ENCODE peak calls at places on chromosomes 3 and 15, in nine cellular contexts. X, W, A, O, C, I, Y, D and Q are unnamed samples.

GRCh38 chr15:31453558-31454318 is 127.1 kb downstream of the KLF13 start:
- DNase-seq in X (no peak), W (no peak), A (no peak), O (peak; percentile 34), C (no peak), I (peak; percentile 66), Y (no peak), D (no peak), Q (no peak)

GRCh38 chr3:132549890-132550578 is 47.0 kb upstream of the ACKR4 start:
- DNase-seq in X (no peak), W (peak; percentile 85), A (peak; percentile 87), O (no peak), C (peak; percentile 46), I (no peak), Y (no peak), D (no peak), Q (no peak)

GRCh38 chr15:51641490-51642135 is 19.0 kb upstream of the DMXL2 start:
- DNase-seq in X (no peak), W (no peak), A (no peak), O (no peak), C (no peak), I (no peak), Y (no peak), D (no peak), Q (no peak)

GRCh38 chr15:40582726-40583246 is 11.3 kb upstream of the KNL1 start:
- DNase-seq in X (no peak), W (peak; percentile 59), A (peak; percentile 11), O (no peak), C (peak; percentile 67), I (no peak), Y (peak; percentile 76), D (no peak), Q (no peak)

GRCh38 chr15:43516185-43516584 is 1.2 kb upstream of the MAP1A start:
- DNase-seq in X (peak; percentile 47), W (no peak), A (peak; percentile 45), O (peak; percentile 87), C (peak; percentile 62), I (no peak), Y (peak; percentile 13), D (no peak), Q (peak; percentile 33)

GRCh38 chr3:169268942-169269460 is 394.5 kb downstream of the MECOM start:
- DNase-seq in X (no peak), W (no peak), A (no peak), O (no peak), C (no peak), I (no peak), Y (no peak), D (no peak), Q (no peak)

GRCh38 chr3:46369675-46370132 is 1.0 kb upstream of the CCR5 start:
- DNase-seq in X (no peak), W (no peak), A (no peak), O (no peak), C (no peak), I (no peak), Y (no peak), D (no peak), Q (no peak)

GRCh38 chr3:192273611-192274010 is 453.7 kb downstream of the FGF12 start:
- DNase-seq in X (no peak), W (peak; percentile 16), A (no peak), O (no peak), C (no peak), I (no peak), Y (peak; percentile 3), D (no peak), Q (no peak)

GRCh38 chr3:31546152-31546551 is 13.4 kb downstream of the STT3B start:
- DNase-seq in X (no peak), W (no peak), A (peak; percentile 24), O (no peak), C (no peak), I (no peak), Y (no peak), D (no peak), Q (no peak)

GRCh38 chr3:113038326-113038725 is 47.5 kb downstream of the GTPBP8 start:
- DNase-seq in X (no peak), W (no peak), A (peak; percentile 9), O (no peak), C (no peak), I (no peak), Y (no peak), D (no peak), Q (no peak)

GRCh38 chr3:28140664-28141063 is 100.8 kb upstream of the CMC1 start:
- DNase-seq in X (no peak), W (no peak), A (no peak), O (no peak), C (no peak), I (no peak), Y (no peak), D (no peak), Q (no peak)

GRCh38 chr3:184981071-184981470 is 169.1 kb downstream of the VPS8 start:
- DNase-seq in X (peak; percentile 56), W (no peak), A (no peak), O (no peak), C (no peak), I (no peak), Y (peak; percentile 51), D (no peak), Q (no peak)

GRCh38 chr3:120092444-120092843 is 1.8 kb downstream of the GSK3B start:
- DNase-seq in X (no peak), W (peak; percentile 20), A (no peak), O (no peak), C (peak; percentile 21), I (no peak), Y (no peak), D (no peak), Q (no peak)

GRCh38 chr3:76859596-76859995 is 180.3 kb upstream of the ROBO2 start:
- DNase-seq in X (no peak), W (no peak), A (no peak), O (no peak), C (no peak), I (no peak), Y (no peak), D (peak; percentile 69), Q (no peak)

GRCh38 chr3:194328080-194328571 is 23.0 kb downstream of the CPN2 start:
- DNase-seq in X (no peak), W (peak; percentile 71), A (peak; percentile 85), O (no peak), C (peak; percentile 96), I (no peak), Y (no peak), D (no peak), Q (no peak)

GRCh38 chr15:94040523-94041248 is 190.7 kb upstream of the MCTP2 start:
- DNase-seq in X (no peak), W (no peak), A (peak; percentile 67), O (no peak), C (no peak), I (no peak), Y (no peak), D (no peak), Q (no peak)

GRCh38 chr15:73165844-73166243 is 113.6 kb downstream of the NEO1 start:
- DNase-seq in X (no peak), W (no peak), A (peak; percentile 15), O (no peak), C (no peak), I (no peak), Y (no peak), D (no peak), Q (no peak)

GRCh38 chr15:73168487-73168886 is 116.2 kb downstream of the NEO1 start:
- DNase-seq in X (no peak), W (no peak), A (no peak), O (no peak), C (no peak), I (no peak), Y (no peak), D (no peak), Q (no peak)

GRCh38 chr15:73165435-73165834 is 113.2 kb downstream of the NEO1 start:
- DNase-seq in X (no peak), W (no peak), A (no peak), O (no peak), C (no peak), I (no peak), Y (no peak), D (no peak), Q (no peak)
- H3K27me3 ChIP-seq in X (no peaks in the 10 kb centered on the region), W (no peaks in the 10 kb centered on the region), A (no peaks in the 10 kb centered on the region), O (no peaks in the 10 kb centered on the region), C (no peaks in the 10 kb centered on the region), I (no peaks in the 10 kb centered on the region), Y (no peaks in the 10 kb centered on the region), D (no peaks in the 10 kb centered on the region), Q (no peaks in the 10 kb centered on the region)

DNA sequence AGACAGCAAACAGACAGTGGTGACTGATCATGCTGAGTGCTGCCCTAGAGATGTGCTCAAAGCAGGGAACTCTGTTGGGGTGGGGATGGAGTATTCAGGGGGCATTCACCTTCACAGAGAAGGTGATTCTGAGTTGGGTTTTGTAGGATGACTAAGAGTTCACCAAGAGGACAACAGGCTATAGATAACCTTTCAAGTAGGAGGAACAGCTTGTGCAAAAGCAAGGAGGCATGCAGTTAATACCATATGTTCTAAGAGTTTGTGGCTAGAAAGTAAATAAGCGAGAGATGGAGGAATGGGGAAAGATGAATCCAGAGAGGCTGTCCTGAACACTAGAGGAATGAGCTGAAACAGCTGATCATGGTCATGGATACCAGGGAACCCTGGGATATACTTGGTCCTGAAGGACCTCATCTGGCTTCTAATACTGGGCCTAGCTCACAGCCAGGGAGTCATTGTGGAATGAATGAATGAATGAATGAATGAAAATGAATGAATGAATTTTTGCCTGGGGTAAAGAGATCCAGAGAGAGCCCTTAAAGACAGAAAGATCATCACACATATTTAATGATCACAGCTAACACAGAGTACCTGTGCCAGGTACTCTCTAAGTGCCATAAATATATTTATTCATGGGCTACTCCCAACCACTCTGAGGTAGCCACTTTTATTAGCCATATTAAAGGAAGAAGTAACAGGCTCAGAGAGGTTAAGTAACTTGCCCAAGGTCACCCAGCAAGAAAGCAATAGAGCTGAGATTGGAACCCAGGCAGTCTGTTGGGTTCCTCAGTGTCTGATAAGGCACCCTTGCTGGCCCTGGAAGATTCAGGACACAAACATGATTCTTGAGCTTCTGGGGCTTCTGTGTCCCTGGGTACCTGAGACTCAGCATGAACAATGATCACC is 22.0 kb downstream of the SMAD6 start:
- DNase-seq in X (no peak), W (no peak), A (peak; percentile 67), O (no peak), C (no peak), I (no peak), Y (no peak), D (no peak), Q (no peak)
- H3K4me1 ChIP-seq in X (no peaks in the 10 kb centered on the region), W (peaks cover 14% of the 10 kb centered on the region), A (peaks cover 13% of the 10 kb centered on the region), O (peaks cover 51% of the 10 kb centered on the region), C (peaks cover 45% of the 10 kb centered on the region), I (peaks cover 34% of the 10 kb centered on the region), Y (peaks cover 4% of the 10 kb centered on the region), D (peaks cover 40% of the 10 kb centered on the region), Q (peaks cover 98% of the 10 kb centered on the region)

GRCh38 chr3:188598872-188599271 is 444.9 kb downstream of the LPP start:
- DNase-seq in X (no peak), W (no peak), A (no peak), O (no peak), C (no peak), I (no peak), Y (no peak), D (no peak), Q (no peak)
- TF ChIP-seq CTCF in X (no peak), W (no peak), A (no peak), O (no peak), C (no peak), I (no peak), Y (no peak), D (no peak), Q (no peak)

DNA sequence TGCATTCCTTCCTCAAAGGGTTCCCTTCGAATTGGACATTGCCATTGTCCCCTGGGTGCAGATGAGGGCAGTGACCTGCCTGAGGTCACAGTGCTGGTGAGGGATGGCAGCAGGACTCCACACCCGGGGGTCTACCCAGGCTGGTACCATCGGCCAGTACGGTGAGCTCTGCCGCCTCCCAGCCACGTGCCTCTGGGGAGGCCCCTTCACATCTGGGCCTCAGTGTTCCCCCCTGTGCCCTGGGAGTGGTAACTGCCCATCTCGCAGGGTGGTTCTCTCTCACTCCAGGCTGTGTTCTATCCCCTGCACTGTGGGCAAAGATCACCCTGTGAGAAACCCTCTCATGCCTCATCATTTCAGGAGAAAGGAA is 99.4 kb upstream of the IQSEC1 start:
- DNase-seq in X (no peak), W (no peak), A (no peak), O (no peak), C (peak; percentile 52), I (no peak), Y (no peak), D (no peak), Q (no peak)
- H3K27me3 ChIP-seq in X (no peaks in the 10 kb centered on the region), W (no peaks in the 10 kb centered on the region), A (no peaks in the 10 kb centered on the region), O (no peaks in the 10 kb centered on the region), C (no peaks in the 10 kb centered on the region), I (no peaks in the 10 kb centered on the region), Y (no peaks in the 10 kb centered on the region), D (no peaks in the 10 kb centered on the region), Q (no peaks in the 10 kb centered on the region)